ENCODE peak calls at places on chromosomes 3 and 15, in eight cellular contexts. One of them, this sample, is unnamed.

GRCh38 chr3:72299823-72300222 is 514.9 kb upstream of the PROK2 start:
- DNase-seq in Daoy: no peak
- DNase-seq in upper lobe of right lung: no peak
- DNase-seq in fibroblast of mammary gland: peak; percentile 52
- DNase-seq in activated T-cell treated with anti-CD3 and anti-CD28 coated beads, Interleukin-2, amount 50 U/mL, for 24 hours: no peak
- DNase-seq in ovary: no peak
- DNase-seq in stimulated activated CD4-positive, alpha-beta T cell treated with anti-CD3 and anti-CD28 coated beads, Interleukin-2, amount 100 ng/mL, for 24 hours: no peak
- DNase-seq in SHP77 treated with DMSO at 0.1 percent for 48 hours: no peak
- DNase-seq in this sample: no peak

GRCh38 chr3:30934208-30934550 is 39.7 kb upstream of the GADL1 start:
- DNase-seq in Daoy: peak; percentile 9
- DNase-seq in activated T-cell treated with anti-CD3 and anti-CD28 coated beads, Interleukin-2, amount 50 U/mL, for 24 hours: no peak
- DNase-seq in ovary: peak; percentile 19
- DNase-seq in SHP77 treated with DMSO at 0.1 percent for 48 hours: peak; percentile 14
- DNase-seq in upper lobe of right lung: no peak
- DNase-seq in fibroblast of mammary gland: peak; percentile 75
- DNase-seq in stimulated activated CD4-positive, alpha-beta T cell treated with anti-CD3 and anti-CD28 coated beads, Interleukin-2, amount 100 ng/mL, for 24 hours: no peak
- DNase-seq in this sample: peak; percentile 21

GRCh38 chr15:90315276-90315982 is 36.7 kb upstream of the ZNF774 start:
- DNase-seq in upper lobe of right lung: no peak
- DNase-seq in SHP77 treated with DMSO at 0.1 percent for 48 hours: no peak
- DNase-seq in Daoy: peak; percentile 31
- DNase-seq in stimulated activated CD4-positive, alpha-beta T cell treated with anti-CD3 and anti-CD28 coated beads, Interleukin-2, amount 100 ng/mL, for 24 hours: no peak
- DNase-seq in ovary: peak; percentile 80
- DNase-seq in fibroblast of mammary gland: peak; percentile 95
- DNase-seq in activated T-cell treated with anti-CD3 and anti-CD28 coated beads, Interleukin-2, amount 50 U/mL, for 24 hours: no peak
- DNase-seq in this sample: peak; percentile 75

GRCh38 chr3:4824948-4825325 is 154.3 kb upstream of the BHLHE40 start:
- DNase-seq in stimulated activated CD4-positive, alpha-beta T cell treated with anti-CD3 and anti-CD28 coated beads, Interleukin-2, amount 100 ng/mL, for 24 hours: no peak
- DNase-seq in SHP77 treated with DMSO at 0.1 percent for 48 hours: no peak
- DNase-seq in fibroblast of mammary gland: peak; percentile 89
- DNase-seq in Daoy: peak; percentile 78
- DNase-seq in activated T-cell treated with anti-CD3 and anti-CD28 coated beads, Interleukin-2, amount 50 U/mL, for 24 hours: no peak
- DNase-seq in ovary: no peak
- DNase-seq in upper lobe of right lung: no peak
- DNase-seq in this sample: peak; percentile 55

GRCh38 chr3:195895078-195895899 is 13.1 kb downstream of the TNK2 start:
- DNase-seq in upper lobe of right lung: peak; percentile 75
- DNase-seq in SHP77 treated with DMSO at 0.1 percent for 48 hours: no peak
- DNase-seq in Daoy: peak; percentile 78
- DNase-seq in ovary: no peak
- DNase-seq in activated T-cell treated with anti-CD3 and anti-CD28 coated beads, Interleukin-2, amount 50 U/mL, for 24 hours: peak; percentile 80
- DNase-seq in stimulated activated CD4-positive, alpha-beta T cell treated with anti-CD3 and anti-CD28 coated beads, Interleukin-2, amount 100 ng/mL, for 24 hours: peak; percentile 69
- DNase-seq in fibroblast of mammary gland: no peak
- DNase-seq in this sample: no peak

GRCh38 chr15:74857671-74858365 is 14.9 kb upstream of the ULK3 start:
- DNase-seq in ovary: no peak
- DNase-seq in Daoy: no peak
- DNase-seq in SHP77 treated with DMSO at 0.1 percent for 48 hours: no peak
- DNase-seq in activated T-cell treated with anti-CD3 and anti-CD28 coated beads, Interleukin-2, amount 50 U/mL, for 24 hours: no peak
- DNase-seq in stimulated activated CD4-positive, alpha-beta T cell treated with anti-CD3 and anti-CD28 coated beads, Interleukin-2, amount 100 ng/mL, for 24 hours: no peak
- DNase-seq in upper lobe of right lung: no peak
- DNase-seq in fibroblast of mammary gland: no peak
- DNase-seq in this sample: no peak

GRCh38 chr15:88736204-88736603 is 67.0 kb upstream of the ACAN start:
- DNase-seq in upper lobe of right lung: no peak
- DNase-seq in activated T-cell treated with anti-CD3 and anti-CD28 coated beads, Interleukin-2, amount 50 U/mL, for 24 hours: no peak
- DNase-seq in SHP77 treated with DMSO at 0.1 percent for 48 hours: no peak
- DNase-seq in ovary: no peak
- DNase-seq in stimulated activated CD4-positive, alpha-beta T cell treated with anti-CD3 and anti-CD28 coated beads, Interleukin-2, amount 100 ng/mL, for 24 hours: no peak
- DNase-seq in fibroblast of mammary gland: no peak
- DNase-seq in Daoy: no peak
- DNase-seq in this sample: no peak

GRCh38 chr3:33067484-33067883 is 29.5 kb downstream of the GLB1 start:
- DNase-seq in fibroblast of mammary gland: peak; percentile 68
- DNase-seq in ovary: no peak
- DNase-seq in upper lobe of right lung: no peak
- DNase-seq in stimulated activated CD4-positive, alpha-beta T cell treated with anti-CD3 and anti-CD28 coated beads, Interleukin-2, amount 100 ng/mL, for 24 hours: no peak
- DNase-seq in Daoy: peak; percentile 70
- DNase-seq in SHP77 treated with DMSO at 0.1 percent for 48 hours: no peak
- DNase-seq in activated T-cell treated with anti-CD3 and anti-CD28 coated beads, Interleukin-2, amount 50 U/mL, for 24 hours: no peak
- DNase-seq in this sample: no peak

GRCh38 chr15:26102988-26103387 is 239.9 kb upstream of the ATP10A start:
- DNase-seq in activated T-cell treated with anti-CD3 and anti-CD28 coated beads, Interleukin-2, amount 50 U/mL, for 24 hours: no peak
- DNase-seq in Daoy: peak; percentile 78
- DNase-seq in SHP77 treated with DMSO at 0.1 percent for 48 hours: no peak
- DNase-seq in upper lobe of right lung: no peak
- DNase-seq in ovary: no peak
- DNase-seq in stimulated activated CD4-positive, alpha-beta T cell treated with anti-CD3 and anti-CD28 coated beads, Interleukin-2, amount 100 ng/mL, for 24 hours: no peak
- DNase-seq in fibroblast of mammary gland: peak; percentile 61
- DNase-seq in this sample: no peak

GRCh38 chr3:155890671-155891190 is 20.3 kb downstream of the GMPS start:
- DNase-seq in activated T-cell treated with anti-CD3 and anti-CD28 coated beads, Interleukin-2, amount 50 U/mL, for 24 hours: no peak
- DNase-seq in fibroblast of mammary gland: peak; percentile 74
- DNase-seq in SHP77 treated with DMSO at 0.1 percent for 48 hours: no peak
- DNase-seq in stimulated activated CD4-positive, alpha-beta T cell treated with anti-CD3 and anti-CD28 coated beads, Interleukin-2, amount 100 ng/mL, for 24 hours: no peak
- DNase-seq in ovary: no peak
- DNase-seq in Daoy: no peak
- DNase-seq in upper lobe of right lung: no peak
- DNase-seq in this sample: no peak

GRCh38 chr3:127418560-127419099 is 130.8 kb upstream of the PRR20G start:
- DNase-seq in fibroblast of mammary gland: no peak
- DNase-seq in Daoy: no peak
- DNase-seq in ovary: no peak
- DNase-seq in upper lobe of right lung: no peak
- DNase-seq in activated T-cell treated with anti-CD3 and anti-CD28 coated beads, Interleukin-2, amount 50 U/mL, for 24 hours: no peak
- DNase-seq in SHP77 treated with DMSO at 0.1 percent for 48 hours: no peak
- DNase-seq in stimulated activated CD4-positive, alpha-beta T cell treated with anti-CD3 and anti-CD28 coated beads, Interleukin-2, amount 100 ng/mL, for 24 hours: no peak
- DNase-seq in this sample: no peak

GRCh38 chr3:161222662-161223061 is 1.6 kb downstream of the NMD3 start:
- DNase-seq in ovary: no peak
- DNase-seq in upper lobe of right lung: no peak
- DNase-seq in SHP77 treated with DMSO at 0.1 percent for 48 hours: no peak
- DNase-seq in Daoy: no peak
- DNase-seq in stimulated activated CD4-positive, alpha-beta T cell treated with anti-CD3 and anti-CD28 coated beads, Interleukin-2, amount 100 ng/mL, for 24 hours: no peak
- DNase-seq in activated T-cell treated with anti-CD3 and anti-CD28 coated beads, Interleukin-2, amount 50 U/mL, for 24 hours: no peak
- DNase-seq in fibroblast of mammary gland: peak; percentile 35
- DNase-seq in this sample: no peak

GRCh38 chr3:100737334-100737733 is 28.0 kb downstream of the TFG start:
- DNase-seq in ovary: no peak
- DNase-seq in upper lobe of right lung: no peak
- DNase-seq in stimulated activated CD4-positive, alpha-beta T cell treated with anti-CD3 and anti-CD28 coated beads, Interleukin-2, amount 100 ng/mL, for 24 hours: no peak
- DNase-seq in fibroblast of mammary gland: peak; percentile 46
- DNase-seq in SHP77 treated with DMSO at 0.1 percent for 48 hours: no peak
- DNase-seq in Daoy: no peak
- DNase-seq in activated T-cell treated with anti-CD3 and anti-CD28 coated beads, Interleukin-2, amount 50 U/mL, for 24 hours: no peak
- DNase-seq in this sample: no peak

GRCh38 chr15:76988874-76989780 is 5.8 kb upstream of the PSTPIP1 start:
- DNase-seq in stimulated activated CD4-positive, alpha-beta T cell treated with anti-CD3 and anti-CD28 coated beads, Interleukin-2, amount 100 ng/mL, for 24 hours: no peak
- DNase-seq in Daoy: no peak
- DNase-seq in upper lobe of right lung: peak; percentile 48
- DNase-seq in activated T-cell treated with anti-CD3 and anti-CD28 coated beads, Interleukin-2, amount 50 U/mL, for 24 hours: no peak
- DNase-seq in SHP77 treated with DMSO at 0.1 percent for 48 hours: no peak
- DNase-seq in fibroblast of mammary gland: no peak
- DNase-seq in ovary: no peak
- DNase-seq in this sample: no peak

GRCh38 chr15:66565731-66566130 is at the start of gene LCTL:
- DNase-seq in SHP77 treated with DMSO at 0.1 percent for 48 hours: no peak
- DNase-seq in stimulated activated CD4-positive, alpha-beta T cell treated with anti-CD3 and anti-CD28 coated beads, Interleukin-2, amount 100 ng/mL, for 24 hours: no peak
- DNase-seq in upper lobe of right lung: peak; percentile 37
- DNase-seq in fibroblast of mammary gland: peak; percentile 46
- DNase-seq in Daoy: peak; percentile 70
- DNase-seq in activated T-cell treated with anti-CD3 and anti-CD28 coated beads, Interleukin-2, amount 50 U/mL, for 24 hours: no peak
- DNase-seq in ovary: no peak
- DNase-seq in this sample: peak; percentile 33

GRCh38 chr3:100783619-100784018 is 74.3 kb downstream of the TFG start:
- DNase-seq in Daoy: no peak
- DNase-seq in ovary: no peak
- DNase-seq in activated T-cell treated with anti-CD3 and anti-CD28 coated beads, Interleukin-2, amount 50 U/mL, for 24 hours: no peak
- DNase-seq in upper lobe of right lung: no peak
- DNase-seq in fibroblast of mammary gland: no peak
- DNase-seq in SHP77 treated with DMSO at 0.1 percent for 48 hours: no peak
- DNase-seq in stimulated activated CD4-positive, alpha-beta T cell treated with anti-CD3 and anti-CD28 coated beads, Interleukin-2, amount 100 ng/mL, for 24 hours: no peak
- DNase-seq in this sample: no peak

GRCh38 chr3:123719785-123720531 is 135.1 kb upstream of the HACD2 start:
- DNase-seq in fibroblast of mammary gland: no peak
- DNase-seq in upper lobe of right lung: no peak
- DNase-seq in ovary: peak; percentile 68
- DNase-seq in activated T-cell treated with anti-CD3 and anti-CD28 coated beads, Interleukin-2, amount 50 U/mL, for 24 hours: no peak
- DNase-seq in stimulated activated CD4-positive, alpha-beta T cell treated with anti-CD3 and anti-CD28 coated beads, Interleukin-2, amount 100 ng/mL, for 24 hours: no peak
- DNase-seq in SHP77 treated with DMSO at 0.1 percent for 48 hours: no peak
- DNase-seq in Daoy: no peak
- DNase-seq in this sample: no peak

GRCh38 chr3:18424213-18424861 is 802 bp downstream of the SATB1 start:
- DNase-seq in Daoy: no peak
- DNase-seq in fibroblast of mammary gland: no peak
- DNase-seq in activated T-cell treated with anti-CD3 and anti-CD28 coated beads, Interleukin-2, amount 50 U/mL, for 24 hours: peak; percentile 50
- DNase-seq in ovary: peak; percentile 31
- DNase-seq in upper lobe of right lung: peak; percentile 62
- DNase-seq in SHP77 treated with DMSO at 0.1 percent for 48 hours: no peak
- DNase-seq in stimulated activated CD4-positive, alpha-beta T cell treated with anti-CD3 and anti-CD28 coated beads, Interleukin-2, amount 100 ng/mL, for 24 hours: peak; percentile 38
- DNase-seq in this sample: no peak

GRCh38 chr3:43142472-43142871 is 36.6 kb upstream of the POMGNT2 start:
- DNase-seq in SHP77 treated with DMSO at 0.1 percent for 48 hours: no peak
- DNase-seq in Daoy: no peak
- DNase-seq in activated T-cell treated with anti-CD3 and anti-CD28 coated beads, Interleukin-2, amount 50 U/mL, for 24 hours: no peak
- DNase-seq in stimulated activated CD4-positive, alpha-beta T cell treated with anti-CD3 and anti-CD28 coated beads, Interleukin-2, amount 100 ng/mL, for 24 hours: no peak
- DNase-seq in upper lobe of right lung: no peak
- DNase-seq in fibroblast of mammary gland: no peak
- DNase-seq in ovary: no peak
- DNase-seq in this sample: no peak

GRCh38 chr15:61752001-61752400 is 308.2 kb downstream of the VPS13C start:
- DNase-seq in upper lobe of right lung: no peak
- DNase-seq in fibroblast of mammary gland: no peak
- DNase-seq in Daoy: no peak
- DNase-seq in SHP77 treated with DMSO at 0.1 percent for 48 hours: peak; percentile 42
- DNase-seq in activated T-cell treated with anti-CD3 and anti-CD28 coated beads, Interleukin-2, amount 50 U/mL, for 24 hours: no peak
- DNase-seq in stimulated activated CD4-positive, alpha-beta T cell treated with anti-CD3 and anti-CD28 coated beads, Interleukin-2, amount 100 ng/mL, for 24 hours: no peak
- DNase-seq in ovary: no peak
- DNase-seq in this sample: no peak

GRCh38 chr3:171976526-171976925 is 62.9 kb upstream of the FNDC3B start:
- DNase-seq in SHP77 treated with DMSO at 0.1 percent for 48 hours: no peak
- DNase-seq in fibroblast of mammary gland: peak; percentile 70
- DNase-seq in upper lobe of right lung: no peak
- DNase-seq in activated T-cell treated with anti-CD3 and anti-CD28 coated beads, Interleukin-2, amount 50 U/mL, for 24 hours: no peak
- DNase-seq in Daoy: no peak
- DNase-seq in ovary: no peak
- DNase-seq in stimulated activated CD4-positive, alpha-beta T cell treated with anti-CD3 and anti-CD28 coated beads, Interleukin-2, amount 100 ng/mL, for 24 hours: no peak
- DNase-seq in this sample: peak; percentile 29

GRCh38 chr15:67266870-67267269 is 12.3 kb downstream of the IQCH start:
- DNase-seq in fibroblast of mammary gland: no peak
- DNase-seq in SHP77 treated with DMSO at 0.1 percent for 48 hours: no peak
- DNase-seq in Daoy: peak; percentile 4
- DNase-seq in ovary: no peak
- DNase-seq in upper lobe of right lung: no peak
- DNase-seq in activated T-cell treated with anti-CD3 and anti-CD28 coated beads, Interleukin-2, amount 50 U/mL, for 24 hours: no peak
- DNase-seq in stimulated activated CD4-positive, alpha-beta T cell treated with anti-CD3 and anti-CD28 coated beads, Interleukin-2, amount 100 ng/mL, for 24 hours: no peak
- DNase-seq in this sample: no peak

GRCh38 chr3:88133711-88134263 is 16.0 kb upstream of the C3orf38 start:
- DNase-seq in SHP77 treated with DMSO at 0.1 percent for 48 hours: no peak
- DNase-seq in upper lobe of right lung: no peak
- DNase-seq in activated T-cell treated with anti-CD3 and anti-CD28 coated beads, Interleukin-2, amount 50 U/mL, for 24 hours: no peak
- DNase-seq in Daoy: no peak
- DNase-seq in fibroblast of mammary gland: no peak
- DNase-seq in ovary: no peak
- DNase-seq in stimulated activated CD4-positive, alpha-beta T cell treated with anti-CD3 and anti-CD28 coated beads, Interleukin-2, amount 100 ng/mL, for 24 hours: no peak
- DNase-seq in this sample: no peak

GRCh38 chr15:57095896-57096295 is 177.5 kb downstream of the TCF12 start:
- DNase-seq in activated T-cell treated with anti-CD3 and anti-CD28 coated beads, Interleukin-2, amount 50 U/mL, for 24 hours: no peak
- DNase-seq in stimulated activated CD4-positive, alpha-beta T cell treated with anti-CD3 and anti-CD28 coated beads, Interleukin-2, amount 100 ng/mL, for 24 hours: no peak
- DNase-seq in Daoy: no peak
- DNase-seq in SHP77 treated with DMSO at 0.1 percent for 48 hours: no peak
- DNase-seq in ovary: no peak
- DNase-seq in upper lobe of right lung: no peak
- DNase-seq in fibroblast of mammary gland: no peak
- DNase-seq in this sample: no peak

GRCh38 chr3:193870376-193871092 is 265.4 kb upstream of the HES1 start:
- DNase-seq in Daoy: peak; percentile 24
- DNase-seq in ovary: no peak
- DNase-seq in activated T-cell treated with anti-CD3 and anti-CD28 coated beads, Interleukin-2, amount 50 U/mL, for 24 hours: no peak
- DNase-seq in fibroblast of mammary gland: no peak
- DNase-seq in upper lobe of right lung: no peak
- DNase-seq in stimulated activated CD4-positive, alpha-beta T cell treated with anti-CD3 and anti-CD28 coated beads, Interleukin-2, amount 100 ng/mL, for 24 hours: no peak
- DNase-seq in SHP77 treated with DMSO at 0.1 percent for 48 hours: no peak
- DNase-seq in this sample: no peak

GRCh38 chr3:38455639-38456430 is 2.1 kb downstream of the ACVR2B start:
- DNase-seq in fibroblast of mammary gland: peak; percentile 5
- DNase-seq in upper lobe of right lung: no peak
- DNase-seq in SHP77 treated with DMSO at 0.1 percent for 48 hours: no peak
- DNase-seq in activated T-cell treated with anti-CD3 and anti-CD28 coated beads, Interleukin-2, amount 50 U/mL, for 24 hours: no peak
- DNase-seq in Daoy: peak; percentile 52
- DNase-seq in ovary: peak; percentile 62
- DNase-seq in stimulated activated CD4-positive, alpha-beta T cell treated with anti-CD3 and anti-CD28 coated beads, Interleukin-2, amount 100 ng/mL, for 24 hours: no peak
- DNase-seq in this sample: no peak

GRCh38 chr3:28664123-28664522 is 315.5 kb upstream of the AZI2 start:
- DNase-seq in SHP77 treated with DMSO at 0.1 percent for 48 hours: no peak
- DNase-seq in stimulated activated CD4-positive, alpha-beta T cell treated with anti-CD3 and anti-CD28 coated beads, Interleukin-2, amount 100 ng/mL, for 24 hours: no peak
- DNase-seq in ovary: no peak
- DNase-seq in activated T-cell treated with anti-CD3 and anti-CD28 coated beads, Interleukin-2, amount 50 U/mL, for 24 hours: no peak
- DNase-seq in fibroblast of mammary gland: no peak
- DNase-seq in Daoy: no peak
- DNase-seq in upper lobe of right lung: no peak
- DNase-seq in this sample: no peak

GRCh38 chr3:124700880-124701684 is 29.2 kb upstream of the UMPS start:
- DNase-seq in SHP77 treated with DMSO at 0.1 percent for 48 hours: no peak
- DNase-seq in activated T-cell treated with anti-CD3 and anti-CD28 coated beads, Interleukin-2, amount 50 U/mL, for 24 hours: no peak
- DNase-seq in fibroblast of mammary gland: peak; percentile 51
- DNase-seq in upper lobe of right lung: no peak
- DNase-seq in Daoy: peak; percentile 34
- DNase-seq in ovary: no peak
- DNase-seq in stimulated activated CD4-positive, alpha-beta T cell treated with anti-CD3 and anti-CD28 coated beads, Interleukin-2, amount 100 ng/mL, for 24 hours: no peak
- DNase-seq in this sample: peak; percentile 63

GRCh38 chr3:73084170-73084569 is 22.7 kb downstream of the EBLN2 start:
- DNase-seq in ovary: no peak
- DNase-seq in upper lobe of right lung: no peak
- DNase-seq in activated T-cell treated with anti-CD3 and anti-CD28 coated beads, Interleukin-2, amount 50 U/mL, for 24 hours: no peak
- DNase-seq in SHP77 treated with DMSO at 0.1 percent for 48 hours: no peak
- DNase-seq in fibroblast of mammary gland: no peak
- DNase-seq in Daoy: no peak
- DNase-seq in stimulated activated CD4-positive, alpha-beta T cell treated with anti-CD3 and anti-CD28 coated beads, Interleukin-2, amount 100 ng/mL, for 24 hours: no peak
- DNase-seq in this sample: no peak

GRCh38 chr3:151800449-151800848 is 13.5 kb upstream of the AADAC start:
- DNase-seq in stimulated activated CD4-positive, alpha-beta T cell treated with anti-CD3 and anti-CD28 coated beads, Interleukin-2, amount 100 ng/mL, for 24 hours: no peak
- DNase-seq in Daoy: no peak
- DNase-seq in fibroblast of mammary gland: no peak
- DNase-seq in upper lobe of right lung: no peak
- DNase-seq in SHP77 treated with DMSO at 0.1 percent for 48 hours: no peak
- DNase-seq in ovary: no peak
- DNase-seq in activated T-cell treated with anti-CD3 and anti-CD28 coated beads, Interleukin-2, amount 50 U/mL, for 24 hours: no peak
- DNase-seq in this sample: no peak

GRCh38 chr3:124761250-124761796 is 31.1 kb downstream of the UMPS start:
- DNase-seq in Daoy: peak; percentile 82
- DNase-seq in upper lobe of right lung: peak; percentile 88
- DNase-seq in SHP77 treated with DMSO at 0.1 percent for 48 hours: peak; percentile 18
- DNase-seq in activated T-cell treated with anti-CD3 and anti-CD28 coated beads, Interleukin-2, amount 50 U/mL, for 24 hours: peak; percentile 83
- DNase-seq in ovary: peak; percentile 90
- DNase-seq in fibroblast of mammary gland: peak; percentile 90
- DNase-seq in stimulated activated CD4-positive, alpha-beta T cell treated with anti-CD3 and anti-CD28 coated beads, Interleukin-2, amount 100 ng/mL, for 24 hours: peak; percentile 85
- DNase-seq in this sample: peak; percentile 57

GRCh38 chr3:77931272-77932009 is 891.5 kb downstream of the ROBO2 start:
- DNase-seq in fibroblast of mammary gland: no peak
- DNase-seq in ovary: no peak
- DNase-seq in upper lobe of right lung: no peak
- DNase-seq in stimulated activated CD4-positive, alpha-beta T cell treated with anti-CD3 and anti-CD28 coated beads, Interleukin-2, amount 100 ng/mL, for 24 hours: no peak
- DNase-seq in SHP77 treated with DMSO at 0.1 percent for 48 hours: peak; percentile 97
- DNase-seq in activated T-cell treated with anti-CD3 and anti-CD28 coated beads, Interleukin-2, amount 50 U/mL, for 24 hours: no peak
- DNase-seq in Daoy: no peak
- DNase-seq in this sample: peak; percentile 58

GRCh38 chr15:68413363-68414255 is 18.4 kb downstream of the ITGA11 start:
- DNase-seq in stimulated activated CD4-positive, alpha-beta T cell treated with anti-CD3 and anti-CD28 coated beads, Interleukin-2, amount 100 ng/mL, for 24 hours: peak; percentile 5
- DNase-seq in fibroblast of mammary gland: no peak
- DNase-seq in Daoy: no peak
- DNase-seq in SHP77 treated with DMSO at 0.1 percent for 48 hours: no peak
- DNase-seq in upper lobe of right lung: no peak
- DNase-seq in ovary: peak; percentile 45
- DNase-seq in activated T-cell treated with anti-CD3 and anti-CD28 coated beads, Interleukin-2, amount 50 U/mL, for 24 hours: no peak
- DNase-seq in this sample: no peak

GRCh38 chr3:153856932-153857331 is 264.3 kb upstream of the ARHGEF26 start:
- DNase-seq in ovary: no peak
- DNase-seq in SHP77 treated with DMSO at 0.1 percent for 48 hours: no peak
- DNase-seq in upper lobe of right lung: no peak
- DNase-seq in fibroblast of mammary gland: peak; percentile 14
- DNase-seq in stimulated activated CD4-positive, alpha-beta T cell treated with anti-CD3 and anti-CD28 coated beads, Interleukin-2, amount 100 ng/mL, for 24 hours: no peak
- DNase-seq in activated T-cell treated with anti-CD3 and anti-CD28 coated beads, Interleukin-2, amount 50 U/mL, for 24 hours: no peak
- DNase-seq in Daoy: no peak
- DNase-seq in this sample: no peak

This sample was measured in skeletal muscle cell.